ENCODE peak calls at places on chromosomes 4 and X, in six cellular contexts. P is activated T-cell treated with anti-CD3 and anti-CD28 coated beads, Interleukin-2, amount 50 U/mL, for 72 hours; X is hippocampal formation; O is CD8-positive, alpha-beta memory T cell; R is adipocyte; Z is iris pigment epithelial cell. V is an unnamed sample.

GRCh38 chr4:153585021-153585420 is 99.1 kb upstream of the TLR2 start:
- DNase-seq in X (no peak), O (no peak), P (no peak), Z (no peak), R (no peak), V (no peak)

GRCh38 chr4:131603705-131604104 is 1545.4 kb upstream of the PCDH10 start:
- DNase-seq in X (no peak), P (no peak), R (no peak), O (no peak), Z (no peak), V (no peak)

GRCh38 chr4:166687828-166688227 is 546.5 kb downstream of the SPOCK3 start:
- DNase-seq in O (no peak), X (no peak), P (no peak), R (no peak), Z (no peak), V (no peak)

GRCh38 chrX:108313662-108314061 is 124.6 kb downstream of the COL4A6 start:
- DNase-seq in O (no peak), Z (peak; percentile 70), R (no peak), X (no peak), P (no peak), V (no peak)

GRCh38 chr4:78336093-78336943 is 215.3 kb upstream of the ANXA3 start:
- DNase-seq in X (no peak), R (peak; percentile 24), Z (peak; percentile 38), O (no peak), P (no peak), V (no peak)

GRCh38 chr4:145779319-145779801 is 99.4 kb downstream of the C4orf51 start:
- DNase-seq in O (no peak), X (no peak), P (no peak), Z (peak; percentile 80), R (no peak), V (no peak)

GRCh38 chr4:55326629-55327028 is 19.4 kb upstream of the SRD5A3 start:
- DNase-seq in Z (no peak), P (no peak), R (no peak), O (no peak), X (no peak), V (no peak)

GRCh38 chr4:90317785-90318184 is 190.6 kb downstream of the CCSER1 start:
- DNase-seq in O (no peak), X (no peak), R (peak; percentile 92), Z (peak; percentile 95), P (no peak), V (no peak)

GRCh38 chr4:173538148-173538902 is 8.3 kb upstream of the HAND2 start:
- DNase-seq in R (peak; percentile 41), X (no peak), O (no peak), Z (no peak), P (peak; percentile 31), V (peak; percentile 28)

GRCh38 chr4:1081689-1082040 is 31.7 kb downstream of the RNF212 start:
- DNase-seq in O (no peak), R (no peak), X (no peak), Z (peak; percentile 12), P (peak; percentile 34), V (no peak)

GRCh38 chr4:107956011-107956410 is 24.7 kb downstream of the CYP2U1 start:
- DNase-seq in P (no peak), Z (peak; percentile 14), X (no peak), R (peak; percentile 40), O (no peak), V (no peak)

GRCh38 chrX:41442824-41443560 is 4.2 kb upstream of the NYX start:
- DNase-seq in P (no peak), Z (no peak), X (no peak), O (no peak), R (no peak), V (no peak)

GRCh38 chr4:38821739-38822138 is 17.1 kb upstream of the TLR1 start:
- DNase-seq in R (no peak), P (no peak), O (no peak), Z (peak; percentile 30), X (no peak), V (no peak)

GRCh38 chr4:83024233-83024632 is 10.8 kb upstream of the COPS4 start:
- DNase-seq in X (no peak), P (no peak), R (no peak), O (no peak), Z (no peak), V (no peak)

GRCh38 chr4:77308843-77309242 is 151.8 kb downstream of the CCNG2 start:
- DNase-seq in R (peak; percentile 59), Z (peak; percentile 28), O (no peak), P (no peak), X (no peak), V (peak; percentile 30)

GRCh38 chr4:67871867-67872266 is 11.9 kb downstream of the TMPRSS11D start:
- DNase-seq in Z (peak; percentile 62), R (peak; percentile 84), P (no peak), O (no peak), X (no peak), V (peak; percentile 32)

GRCh38 chrX:110082156-110082555 is 79.2 kb downstream of the TMEM164 start:
- DNase-seq in R (peak; percentile 60), P (no peak), O (no peak), X (no peak), Z (peak; percentile 93), V (no peak)

GRCh38 chr4:98262431-98262830 is 1.2 kb downstream of the RAP1GDS1 start:
- DNase-seq in R (peak; percentile 43), X (peak; percentile 23), O (no peak), P (no peak), Z (peak; percentile 12), V (no peak)

GRCh38 chr4:140764785-140765392 is 8.7 kb upstream of the TBC1D9 start:
- DNase-seq in O (no peak), Z (peak; percentile 40), P (no peak), X (no peak), R (peak; percentile 42), V (no peak)

GRCh38 chr4:3201718-3202702 is 46.9 kb upstream of the MSANTD1 start:
- DNase-seq in Z (peak; percentile 73), X (no peak), O (peak; percentile 86), P (peak; percentile 78), R (no peak), V (peak; percentile 64)

GRCh38 chr4:2598661-2599654 is 62.5 kb downstream of the FAM193A start:
- DNase-seq in X (no peak), Z (peak; percentile 10), R (no peak), P (no peak), O (no peak), V (peak; percentile 67)

GRCh38 chr4:25180524-25181131 is 20.4 kb upstream of the SEPSECS start:
- DNase-seq in X (no peak), P (peak; percentile 38), O (peak; percentile 47), Z (peak; percentile 63), R (peak; percentile 56), V (peak; percentile 42)

GRCh38 chr4:184896868-184897715 is 71.3 kb upstream of the ACSL1 start:
- DNase-seq in R (peak; percentile 36), O (no peak), P (peak; percentile 2), X (no peak), Z (peak; percentile 19), V (peak; percentile 69)

GRCh38 chr4:100486496-100486895 is 31.3 kb downstream of the EMCN start:
- DNase-seq in Z (no peak), R (no peak), P (no peak), X (no peak), O (no peak), V (no peak)

GRCh38 chr4:10305816-10306215 is 151.4 kb downstream of the ZNF518B start:
- DNase-seq in O (no peak), R (no peak), X (no peak), Z (no peak), P (no peak), V (no peak)

GRCh38 chr4:118676128-118676527 is 9.1 kb upstream of the METTL14 start:
- DNase-seq in Z (no peak), P (no peak), O (no peak), R (peak; percentile 5), X (no peak), V (no peak)

GRCh38 chrX:119809185-119809666 is 17.8 kb upstream of the RPL39 start:
- DNase-seq in P (no peak), O (no peak), Z (peak; percentile 53), X (no peak), R (peak; percentile 3), V (no peak)

GRCh38 chr4:172521171-172521570 is 647.4 kb upstream of the GALNT7 start:
- DNase-seq in P (no peak), O (no peak), Z (no peak), X (no peak), R (no peak), V (no peak)

GRCh38 chrX:40853004-40853815 is 117.9 kb upstream of the MED14 start:
- DNase-seq in Z (no peak), X (no peak), O (no peak), P (no peak), R (no peak), V (no peak)

GRCh38 chr4:123672987-123673386 is 276.4 kb downstream of the SPRY1 start:
- DNase-seq in X (no peak), R (peak; percentile 26), P (no peak), Z (peak; percentile 87), O (no peak), V (no peak)

GRCh38 chrX:329291-329910 is 10.8 kb upstream of the GTPBP6 start:
- DNase-seq in O (peak; percentile 32), P (no peak), X (no peak), R (no peak), Z (no peak), V (no peak)

GRCh38 chr4:150136481-150136880 is 58.2 kb downstream of the DCLK2 start:
- DNase-seq in Z (peak; percentile 45), P (no peak), X (no peak), O (no peak), R (no peak), V (no peak)

GRCh38 chr4:84914686-84915395 is 51.6 kb downstream of the WDFY3 start:
- DNase-seq in R (no peak), X (no peak), P (no peak), O (no peak), Z (no peak), V (no peak)

GRCh38 chr4:140163029-140163810 is 9.2 kb upstream of the MAML3 start:
- DNase-seq in X (no peak), R (peak; percentile 63), O (no peak), Z (peak; percentile 78), P (no peak), V (no peak)

GRCh38 chr4:70533791-70534190 is 15.4 kb downstream of the AMTN start:
- DNase-seq in Z (no peak), X (no peak), O (no peak), P (no peak), R (no peak), V (no peak)

GRCh38 chr4:87978656-87979055 is 3.1 kb downstream of the SPP1 start:
- DNase-seq in Z (peak; percentile 60), X (no peak), O (no peak), R (no peak), P (no peak), V (no peak)

GRCh38 chr4:168357941-168358340 is 39.4 kb upstream of the DDX60 start:
- DNase-seq in O (no peak), R (peak; percentile 1), P (no peak), Z (no peak), X (no peak), V (no peak)

V was measured in GM20000.